ENCODE peak calls at places on chromosome 3, in six cellular contexts. One of them, this sample, is unnamed.

GRCh38 chr3:58570851-58571250 is 6.3 kb downstream of the FAM107A start:
- DNase-seq in mucosa of gallbladder: no peak
- DNase-seq in HTR-8/SVneo: no peak
- DNase-seq in hippocampal formation: no peak
- DNase-seq in AML-193: no peak
- DNase-seq in Right ventricle myocardium superior: no peak
- DNase-seq in this sample: no peak

GRCh38 chr3:121648219-121648958 is 12.3 kb downstream of the HCLS1 start:
- DNase-seq in hippocampal formation: peak; percentile 44
- DNase-seq in mucosa of gallbladder: no peak
- DNase-seq in Right ventricle myocardium superior: no peak
- DNase-seq in HTR-8/SVneo: no peak
- DNase-seq in AML-193: no peak
- DNase-seq in this sample: no peak

GRCh38 chr3:119315600-119316312 is 21.6 kb downstream of the ARHGAP31 start:
- DNase-seq in Right ventricle myocardium superior: no peak
- DNase-seq in HTR-8/SVneo: no peak
- DNase-seq in AML-193: no peak
- DNase-seq in hippocampal formation: no peak
- DNase-seq in mucosa of gallbladder: no peak
- DNase-seq in this sample: no peak

GRCh38 chr3:72397586-72397985 is 450.7 kb downstream of the SHQ1 start:
- DNase-seq in mucosa of gallbladder: no peak
- DNase-seq in AML-193: no peak
- DNase-seq in Right ventricle myocardium superior: no peak
- DNase-seq in HTR-8/SVneo: no peak
- DNase-seq in hippocampal formation: no peak
- DNase-seq in this sample: no peak

GRCh38 chr3:174540536-174540935 is 318.6 kb upstream of the NAALADL2 start:
- DNase-seq in HTR-8/SVneo: no peak
- DNase-seq in Right ventricle myocardium superior: no peak
- DNase-seq in mucosa of gallbladder: no peak
- DNase-seq in AML-193: no peak
- DNase-seq in hippocampal formation: no peak
- DNase-seq in this sample: no peak

GRCh38 chr3:177935008-177935407 is 601.2 kb upstream of the KCNMB2 start:
- DNase-seq in Right ventricle myocardium superior: no peak
- DNase-seq in AML-193: no peak
- DNase-seq in hippocampal formation: no peak
- DNase-seq in mucosa of gallbladder: no peak
- DNase-seq in HTR-8/SVneo: no peak
- DNase-seq in this sample: no peak

GRCh38 chr3:64796597-64796996 is 108.8 kb upstream of the ADAMTS9 start:
- DNase-seq in mucosa of gallbladder: no peak
- DNase-seq in hippocampal formation: no peak
- DNase-seq in HTR-8/SVneo: no peak
- DNase-seq in AML-193: peak; percentile 4
- DNase-seq in Right ventricle myocardium superior: no peak
- DNase-seq in this sample: no peak

GRCh38 chr3:126154391-126155279 is 25.8 kb downstream of the ALDH1L1 start:
- DNase-seq in mucosa of gallbladder: no peak
- DNase-seq in HTR-8/SVneo: no peak
- DNase-seq in AML-193: no peak
- DNase-seq in hippocampal formation: no peak
- DNase-seq in Right ventricle myocardium superior: no peak
- DNase-seq in this sample: peak; percentile 63

GRCh38 chr3:150372320-150373118 is 35.6 kb upstream of the TSC22D2 start:
- DNase-seq in hippocampal formation: no peak
- DNase-seq in Right ventricle myocardium superior: no peak
- DNase-seq in AML-193: peak; percentile 1
- DNase-seq in HTR-8/SVneo: no peak
- DNase-seq in mucosa of gallbladder: no peak
- DNase-seq in this sample: no peak

GRCh38 chr3:8869613-8870012 is 93.7 kb downstream of the RAD18 start:
- DNase-seq in HTR-8/SVneo: peak; percentile 82
- DNase-seq in mucosa of gallbladder: no peak
- DNase-seq in hippocampal formation: no peak
- DNase-seq in AML-193: no peak
- DNase-seq in Right ventricle myocardium superior: no peak
- DNase-seq in this sample: no peak

GRCh38 chr3:173217127-173217526 is 76.1 kb upstream of the SPATA16 start:
- DNase-seq in hippocampal formation: no peak
- DNase-seq in AML-193: no peak
- DNase-seq in Right ventricle myocardium superior: no peak
- DNase-seq in mucosa of gallbladder: no peak
- DNase-seq in HTR-8/SVneo: no peak
- DNase-seq in this sample: no peak

GRCh38 chr3:126982125-126982521 is 792 bp upstream of the PLXNA1 start:
- DNase-seq in mucosa of gallbladder: no peak
- DNase-seq in AML-193: no peak
- DNase-seq in hippocampal formation: no peak
- DNase-seq in Right ventricle myocardium superior: no peak
- DNase-seq in HTR-8/SVneo: no peak
- DNase-seq in this sample: no peak

GRCh38 chr3:140916603-140917002 is 25.0 kb upstream of the SLC25A36 start:
- DNase-seq in HTR-8/SVneo: no peak
- DNase-seq in Right ventricle myocardium superior: no peak
- DNase-seq in AML-193: no peak
- DNase-seq in hippocampal formation: no peak
- DNase-seq in mucosa of gallbladder: no peak
- DNase-seq in this sample: no peak

GRCh38 chr3:74643636-74644035 is 29.2 kb upstream of the CNTN3 start:
- DNase-seq in hippocampal formation: no peak
- DNase-seq in AML-193: no peak
- DNase-seq in mucosa of gallbladder: peak; percentile 49
- DNase-seq in HTR-8/SVneo: no peak
- DNase-seq in Right ventricle myocardium superior: peak; percentile 62
- DNase-seq in this sample: no peak

GRCh38 chr3:31962801-31963205 is 18.3 kb downstream of the OSBPL10 start:
- DNase-seq in HTR-8/SVneo: no peak
- DNase-seq in Right ventricle myocardium superior: no peak
- DNase-seq in mucosa of gallbladder: no peak
- DNase-seq in AML-193: no peak
- DNase-seq in hippocampal formation: no peak
- DNase-seq in this sample: no peak

GRCh38 chr3:189529468-189529867 is 101.7 kb upstream of the TP63 start:
- DNase-seq in mucosa of gallbladder: no peak
- DNase-seq in hippocampal formation: no peak
- DNase-seq in HTR-8/SVneo: no peak
- DNase-seq in Right ventricle myocardium superior: no peak
- DNase-seq in AML-193: no peak
- DNase-seq in this sample: no peak

GRCh38 chr3:197203714-197204146 is 94.7 kb downstream of the DLG1 start:
- DNase-seq in AML-193: no peak
- DNase-seq in hippocampal formation: no peak
- DNase-seq in HTR-8/SVneo: no peak
- DNase-seq in mucosa of gallbladder: no peak
- DNase-seq in Right ventricle myocardium superior: no peak
- DNase-seq in this sample: no peak

GRCh38 chr3:186520957-186521842 is 23.0 kb downstream of the CRYGS start:
- DNase-seq in Right ventricle myocardium superior: no peak
- DNase-seq in HTR-8/SVneo: no peak
- DNase-seq in mucosa of gallbladder: no peak
- DNase-seq in hippocampal formation: no peak
- DNase-seq in AML-193: no peak
- DNase-seq in this sample: no peak

GRCh38 chr3:71432044-71432970 is 151.2 kb downstream of the FOXP1 start:
- DNase-seq in mucosa of gallbladder: no peak
- DNase-seq in AML-193: no peak
- DNase-seq in hippocampal formation: no peak
- DNase-seq in HTR-8/SVneo: no peak
- DNase-seq in Right ventricle myocardium superior: peak; percentile 59
- DNase-seq in this sample: no peak

GRCh38 chr3:89314454-89314853 is 207.0 kb downstream of the EPHA3 start:
- DNase-seq in mucosa of gallbladder: no peak
- DNase-seq in HTR-8/SVneo: no peak
- DNase-seq in AML-193: no peak
- DNase-seq in hippocampal formation: no peak
- DNase-seq in Right ventricle myocardium superior: no peak
- DNase-seq in this sample: no peak

GRCh38 chr3:108171095-108171494 is 51.1 kb downstream of the IFT57 start:
- DNase-seq in hippocampal formation: no peak
- DNase-seq in mucosa of gallbladder: no peak
- DNase-seq in AML-193: no peak
- DNase-seq in HTR-8/SVneo: no peak
- DNase-seq in Right ventricle myocardium superior: no peak
- DNase-seq in this sample: no peak

GRCh38 chr3:150385296-150386242 is 22.5 kb upstream of the TSC22D2 start:
- DNase-seq in HTR-8/SVneo: no peak
- DNase-seq in hippocampal formation: no peak
- DNase-seq in mucosa of gallbladder: no peak
- DNase-seq in AML-193: peak; percentile 57
- DNase-seq in Right ventricle myocardium superior: no peak
- DNase-seq in this sample: no peak

GRCh38 chr3:99669879-99670555 is 31.6 kb downstream of the COL8A1 start:
- DNase-seq in Right ventricle myocardium superior: no peak
- DNase-seq in hippocampal formation: no peak
- DNase-seq in AML-193: no peak
- DNase-seq in HTR-8/SVneo: no peak
- DNase-seq in mucosa of gallbladder: no peak
- DNase-seq in this sample: no peak

GRCh38 chr3:177724020-177724638 is 526.8 kb upstream of the TBL1XR1 start:
- DNase-seq in Right ventricle myocardium superior: peak; percentile 80
- DNase-seq in AML-193: peak; percentile 97
- DNase-seq in mucosa of gallbladder: peak; percentile 39
- DNase-seq in HTR-8/SVneo: no peak
- DNase-seq in hippocampal formation: peak; percentile 33
- DNase-seq in this sample: no peak

This sample was measured in type B pancreatic cell.